ENCODE peak calls at places on chromosomes 12 and 14, in eight cellular contexts. G, S, D, X, J, P, Y and V are unnamed samples.

GRCh38 chr12:66403746-66404145 is 101.5 kb downstream of the HELB start:
- DNase-seq in G (no peak), S (no peak), D (no peak), X (no peak), J (peak), P (no peak), Y (no peak), V (no peak)

GRCh38 chr12:45558353-45558752 is 171.2 kb upstream of the ARID2 start:
- DNase-seq in G (no peak), S (no peak), D (no peak), X (no peak), J (no peak), P (no peak), Y (no peak), V (no peak)

GRCh38 chr12:71465794-71466193 is 26.2 kb downstream of the LGR5 start:
- DNase-seq in G (no peak), S (peak), D (no peak), X (no peak), J (no peak), P (no peak), Y (no peak), V (no peak)

GRCh38 chr12:72075401-72075800 is 136.8 kb downstream of the TPH2 start:
- DNase-seq in G (no peak), S (no peak), D (no peak), X (no peak), J (peak), P (no peak), Y (no peak), V (no peak)

GRCh38 chr14:97827746-97828145 is 1030.6 kb downstream of the VRK1 start:
- DNase-seq in G (no peak), S (no peak), D (no peak), X (no peak), J (no peak), P (no peak), Y (no peak), V (no peak)

GRCh38 chr12:8655421-8655820 is 7.2 kb downstream of the MFAP5 start:
- DNase-seq in G (no peak), S (no peak), D (no peak), X (no peak), J (no peak), P (no peak), Y (no peak), V (no peak)

GRCh38 chr12:105064564-105065222 is 19.6 kb downstream of the ALDH1L2 start:
- DNase-seq in G (no peak), S (no peak), D (no peak), X (no peak), J (no peak), P (no peak), Y (no peak), V (no peak)

GRCh38 chr12:20368653-20369163 is 371 bp downstream of the PDE3A start:
- DNase-seq in G (no peak), S (no peak), D (peak), X (no peak), J (peak), P (no peak), Y (no peak), V (no peak)

GRCh38 chr14:92626041-92626440 is 112.5 kb downstream of the RIN3 start:
- DNase-seq in G (no peak), S (no peak), D (no peak), X (no peak), J (no peak), P (no peak), Y (no peak), V (no peak)

GRCh38 chr14:88242426-88242825 is 80.6 kb downstream of the KCNK10 start:
- DNase-seq in G (no peak), S (no peak), D (no peak), X (no peak), J (no peak), P (no peak), Y (no peak), V (no peak)

GRCh38 chr14:49621114-49621881 is 699 bp downstream of the MGAT2 start:
- DNase-seq in G (no peak), S (peak), D (peak), X (no peak), J (peak), P (no peak), Y (no peak), V (no peak)

GRCh38 chr12:111340231-111340630 is 28.7 kb downstream of the PHETA1 start:
- DNase-seq in G (no peak), S (no peak), D (no peak), X (no peak), J (no peak), P (no peak), Y (no peak), V (no peak)

GRCh38 chr12:68455676-68456345 is 123.6 kb upstream of the MDM1 start:
- DNase-seq in G (no peak), S (no peak), D (peak), X (no peak), J (no peak), P (no peak), Y (no peak), V (no peak)

DNA sequence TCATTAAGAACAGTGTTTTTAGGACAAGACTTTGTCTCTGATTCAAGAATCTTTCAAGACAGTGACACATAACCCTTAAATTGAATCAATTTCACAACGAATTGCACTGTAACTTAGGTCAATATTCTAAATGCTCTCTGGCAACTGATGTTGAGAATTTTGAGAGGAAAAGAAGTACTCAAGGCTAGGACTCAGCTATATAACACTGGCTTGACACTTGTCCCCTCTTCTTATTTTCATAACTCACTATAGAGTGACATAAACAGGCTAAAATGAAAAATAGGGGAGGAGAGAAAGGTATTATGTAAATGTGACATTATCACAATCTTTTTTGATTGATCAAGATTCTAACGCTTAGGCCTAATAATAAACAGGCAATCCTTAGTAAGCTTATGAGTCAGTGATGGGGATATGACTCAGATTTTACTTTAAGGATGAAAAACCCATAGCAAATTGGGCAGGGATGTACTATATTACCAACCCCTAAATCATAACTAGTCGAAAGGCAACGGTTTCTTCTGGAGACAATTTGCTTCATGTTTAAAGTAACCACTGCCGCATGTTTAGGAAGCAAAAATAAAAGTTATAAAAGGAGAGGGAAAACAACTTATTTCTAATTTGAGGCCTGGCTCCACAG is 10.9 kb downstream of the BTG1 start:
- DNase-seq in G (no peak), S (no peak), D (peak), X (no peak), J (no peak), P (no peak), Y (no peak), V (no peak)
- H3K4me3 ChIP-seq in G (no peak), S (no peak), D (no peak), X (no peak), J (peak), P (peak), Y (no peak), V (peak)

GRCh38 chr12:119704065-119704747 is 36.3 kb downstream of the PRKAB1 start:
- DNase-seq in G (no peak), S (no peak), D (peak), X (no peak), J (no peak), P (no peak), Y (no peak), V (no peak)
- TF ChIP-seq POLR2AphosphoS5 in G (no peak), S (no peak), D (no peak), X (no peak), J (no peak), P (no peak), Y (no peak), V (no peak)

GRCh38 chr14:68590233-68590535 is 202.7 kb downstream of the ZFP36L1 start:
- DNase-seq in G (no peak), S (no peak), D (no peak), X (no peak), J (no peak), P (no peak), Y (no peak), V (no peak)

GRCh38 chr14:68594737-68595380 is 198.0 kb downstream of the ZFP36L1 start:
- DNase-seq in G (no peak), S (no peak), D (no peak), X (no peak), J (no peak), P (no peak), Y (no peak), V (no peak)

GRCh38 chr14:68593806-68594536 is 198.9 kb downstream of the ZFP36L1 start:
- DNase-seq in G (no peak), S (no peak), D (no peak), X (peak), J (no peak), P (no peak), Y (no peak), V (no peak)

GRCh38 chr14:68591786-68592185 is 201.1 kb downstream of the ZFP36L1 start:
- DNase-seq in G (no peak), S (no peak), D (no peak), X (no peak), J (no peak), P (no peak), Y (no peak), V (no peak)

GRCh38 chr14:68592948-68593347 is 199.9 kb downstream of the ZFP36L1 start:
- DNase-seq in G (no peak), S (no peak), D (no peak), X (no peak), J (no peak), P (no peak), Y (no peak), V (no peak)
- H3K9ac ChIP-seq in G (no peak), S (no peak), D (no peak), X (no peak), J (no peak), P (no peak), Y (no peak), V (no peak)

DNA sequence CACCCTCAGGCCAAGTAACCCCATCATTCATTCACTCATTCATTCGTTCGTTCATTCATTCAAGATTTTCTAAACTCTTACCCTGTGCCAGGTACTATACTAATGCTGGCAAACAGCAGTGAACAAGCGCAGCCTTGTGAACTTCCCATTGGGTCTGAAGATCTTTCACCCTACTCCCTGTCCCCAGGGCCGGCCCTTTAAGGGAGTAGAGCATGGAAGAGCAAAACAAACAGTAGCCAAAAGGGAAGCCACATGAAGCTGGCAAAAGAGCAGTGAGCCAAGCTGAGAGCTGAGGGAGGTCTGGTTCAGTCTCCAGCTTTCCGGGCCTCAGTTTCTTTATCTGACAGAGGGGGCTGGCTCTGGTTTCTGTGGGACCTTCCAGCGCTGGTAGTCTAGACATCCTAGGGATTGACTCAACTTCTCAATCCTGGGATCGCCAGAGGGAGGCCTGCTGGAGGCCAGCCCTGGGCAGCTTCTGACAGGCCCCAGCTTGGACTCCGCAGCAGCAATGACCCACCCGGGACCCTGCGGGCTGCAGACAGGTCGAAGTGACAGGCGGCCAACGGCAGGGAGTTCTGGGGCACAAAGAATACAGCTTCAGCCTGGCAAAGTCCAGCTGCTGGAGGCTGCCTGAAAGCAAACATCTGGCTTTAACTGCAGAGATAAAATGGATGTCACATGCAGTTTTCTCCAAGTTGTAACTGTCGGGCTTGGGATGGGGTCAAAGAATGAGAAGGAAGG is 27.1 kb downstream of the ACTN1 start:
- DNase-seq in G (no peak), S (no peak), D (no peak), X (no peak), J (peak), P (no peak), Y (no peak), V (no peak)
- H3K4me3 ChIP-seq in G (no peak), S (no peak), D (no peak), X (no peak), J (peak), P (no peak), Y (no peak), V (peak)